ENCODE peak calls at places on chromosomes 1 and 21, in seven cellular contexts. One of them, this sample, is unnamed.

GRCh38 chr1:6026095-6026809 is 19.4 kb upstream of the KCNAB2 start:
- DNase-seq in naive thymus-derived CD4-positive, alpha-beta T cell: peak; percentile 91
- DNase-seq in cardiac muscle cell: peak; percentile 30
- DNase-seq in heart left ventricle: peak; percentile 92
- DNase-seq in uterus: peak; percentile 45
- DNase-seq in PC-9: peak; percentile 74
- DNase-seq in upper lobe of right lung: peak; percentile 96
- DNase-seq in this sample: peak; percentile 92

GRCh38 chr1:155938220-155938627 is 3.2 kb upstream of the RXFP4 start:
- DNase-seq in heart left ventricle: no peak
- DNase-seq in uterus: no peak
- DNase-seq in upper lobe of right lung: no peak
- DNase-seq in PC-9: peak; percentile 60
- DNase-seq in cardiac muscle cell: peak; percentile 77
- DNase-seq in naive thymus-derived CD4-positive, alpha-beta T cell: peak; percentile 53
- DNase-seq in this sample: no peak

GRCh38 chr1:213997031-213997771 is 9.4 kb downstream of the PROX1 start:
- DNase-seq in cardiac muscle cell: no peak
- DNase-seq in naive thymus-derived CD4-positive, alpha-beta T cell: no peak
- DNase-seq in upper lobe of right lung: no peak
- DNase-seq in heart left ventricle: peak; percentile 51
- DNase-seq in uterus: no peak
- DNase-seq in PC-9: no peak
- DNase-seq in this sample: no peak

GRCh38 chr1:181806791-181807190 is 254.7 kb downstream of the ZNF648 start:
- DNase-seq in naive thymus-derived CD4-positive, alpha-beta T cell: no peak
- DNase-seq in heart left ventricle: no peak
- DNase-seq in uterus: no peak
- DNase-seq in PC-9: no peak
- DNase-seq in cardiac muscle cell: no peak
- DNase-seq in upper lobe of right lung: no peak
- DNase-seq in this sample: no peak

GRCh38 chr1:9391620-9392019 is 98.9 kb downstream of the SPSB1 start:
- DNase-seq in cardiac muscle cell: no peak
- DNase-seq in upper lobe of right lung: no peak
- DNase-seq in naive thymus-derived CD4-positive, alpha-beta T cell: no peak
- DNase-seq in heart left ventricle: no peak
- DNase-seq in PC-9: no peak
- DNase-seq in uterus: no peak
- DNase-seq in this sample: no peak

GRCh38 chr1:163844393-163844948 is 522.7 kb downstream of the NUF2 start:
- DNase-seq in PC-9: no peak
- DNase-seq in heart left ventricle: no peak
- DNase-seq in cardiac muscle cell: no peak
- DNase-seq in upper lobe of right lung: no peak
- DNase-seq in naive thymus-derived CD4-positive, alpha-beta T cell: no peak
- DNase-seq in uterus: peak; percentile 41
- DNase-seq in this sample: no peak

GRCh38 chr1:159444507-159444906 is 5.0 kb downstream of the OR10J1 start:
- DNase-seq in cardiac muscle cell: no peak
- DNase-seq in uterus: no peak
- DNase-seq in heart left ventricle: no peak
- DNase-seq in naive thymus-derived CD4-positive, alpha-beta T cell: no peak
- DNase-seq in upper lobe of right lung: no peak
- DNase-seq in PC-9: no peak
- DNase-seq in this sample: no peak

GRCh38 chr1:99737016-99737415 is 29.4 kb downstream of the FRRS1 start:
- DNase-seq in naive thymus-derived CD4-positive, alpha-beta T cell: no peak
- DNase-seq in PC-9: peak; percentile 47
- DNase-seq in upper lobe of right lung: no peak
- DNase-seq in uterus: peak; percentile 28
- DNase-seq in heart left ventricle: no peak
- DNase-seq in cardiac muscle cell: peak; percentile 65
- DNase-seq in this sample: no peak

GRCh38 chr1:96995351-96995750 is 273.8 kb downstream of the PTBP2 start:
- DNase-seq in upper lobe of right lung: no peak
- DNase-seq in uterus: peak; percentile 18
- DNase-seq in heart left ventricle: no peak
- DNase-seq in naive thymus-derived CD4-positive, alpha-beta T cell: no peak
- DNase-seq in PC-9: peak; percentile 8
- DNase-seq in cardiac muscle cell: peak; percentile 57
- DNase-seq in this sample: no peak

GRCh38 chr1:151062738-151063371 is 2.7 kb downstream of the MLLT11 start:
- DNase-seq in upper lobe of right lung: no peak
- DNase-seq in heart left ventricle: no peak
- DNase-seq in naive thymus-derived CD4-positive, alpha-beta T cell: no peak
- DNase-seq in cardiac muscle cell: no peak
- DNase-seq in uterus: peak; percentile 69
- DNase-seq in PC-9: no peak
- DNase-seq in this sample: no peak

GRCh38 chr1:10606070-10606469 is 131.3 kb downstream of the PEX14 start:
- DNase-seq in PC-9: no peak
- DNase-seq in upper lobe of right lung: no peak
- DNase-seq in naive thymus-derived CD4-positive, alpha-beta T cell: no peak
- DNase-seq in cardiac muscle cell: no peak
- DNase-seq in uterus: no peak
- DNase-seq in heart left ventricle: no peak
- DNase-seq in this sample: no peak

GRCh38 chr1:112849425-112849966 is 106.5 kb downstream of the SLC16A1 start:
- DNase-seq in uterus: no peak
- DNase-seq in PC-9: peak; percentile 77
- DNase-seq in heart left ventricle: no peak
- DNase-seq in cardiac muscle cell: peak; percentile 31
- DNase-seq in naive thymus-derived CD4-positive, alpha-beta T cell: no peak
- DNase-seq in upper lobe of right lung: no peak
- DNase-seq in this sample: no peak

GRCh38 chr1:180672105-180672504 is 40.3 kb downstream of the XPR1 start:
- DNase-seq in PC-9: no peak
- DNase-seq in naive thymus-derived CD4-positive, alpha-beta T cell: no peak
- DNase-seq in heart left ventricle: no peak
- DNase-seq in upper lobe of right lung: no peak
- DNase-seq in uterus: no peak
- DNase-seq in cardiac muscle cell: no peak
- DNase-seq in this sample: no peak

GRCh38 chr1:182122265-182122664 is 60.8 kb upstream of the ZNF648 start:
- DNase-seq in PC-9: no peak
- DNase-seq in heart left ventricle: no peak
- DNase-seq in cardiac muscle cell: no peak
- DNase-seq in upper lobe of right lung: no peak
- DNase-seq in uterus: no peak
- DNase-seq in naive thymus-derived CD4-positive, alpha-beta T cell: no peak
- DNase-seq in this sample: no peak

GRCh38 chr1:80869299-80869698 is 931.4 kb upstream of the ADGRL2 start:
- DNase-seq in cardiac muscle cell: no peak
- DNase-seq in naive thymus-derived CD4-positive, alpha-beta T cell: no peak
- DNase-seq in PC-9: no peak
- DNase-seq in heart left ventricle: no peak
- DNase-seq in upper lobe of right lung: no peak
- DNase-seq in uterus: no peak
- DNase-seq in this sample: no peak

GRCh38 chr1:30134466-30135217 is 588.7 kb downstream of the MATN1 start:
- DNase-seq in upper lobe of right lung: no peak
- DNase-seq in cardiac muscle cell: no peak
- DNase-seq in naive thymus-derived CD4-positive, alpha-beta T cell: no peak
- DNase-seq in PC-9: no peak
- DNase-seq in heart left ventricle: no peak
- DNase-seq in uterus: no peak
- DNase-seq in this sample: no peak

GRCh38 chr21:21751286-21751685 is 753.1 kb downstream of the NCAM2 start:
- DNase-seq in uterus: no peak
- DNase-seq in PC-9: no peak
- DNase-seq in upper lobe of right lung: no peak
- DNase-seq in cardiac muscle cell: no peak
- DNase-seq in heart left ventricle: no peak
- DNase-seq in naive thymus-derived CD4-positive, alpha-beta T cell: no peak
- DNase-seq in this sample: no peak

GRCh38 chr1:155050560-155051341 is at the start of gene ADAM15:
- DNase-seq in naive thymus-derived CD4-positive, alpha-beta T cell: peak; percentile 74
- DNase-seq in cardiac muscle cell: peak; percentile 90
- DNase-seq in uterus: peak; percentile 72
- DNase-seq in heart left ventricle: peak; percentile 89
- DNase-seq in PC-9: peak; percentile 64
- DNase-seq in upper lobe of right lung: peak; percentile 95
- DNase-seq in this sample: peak; percentile 77

DNA sequence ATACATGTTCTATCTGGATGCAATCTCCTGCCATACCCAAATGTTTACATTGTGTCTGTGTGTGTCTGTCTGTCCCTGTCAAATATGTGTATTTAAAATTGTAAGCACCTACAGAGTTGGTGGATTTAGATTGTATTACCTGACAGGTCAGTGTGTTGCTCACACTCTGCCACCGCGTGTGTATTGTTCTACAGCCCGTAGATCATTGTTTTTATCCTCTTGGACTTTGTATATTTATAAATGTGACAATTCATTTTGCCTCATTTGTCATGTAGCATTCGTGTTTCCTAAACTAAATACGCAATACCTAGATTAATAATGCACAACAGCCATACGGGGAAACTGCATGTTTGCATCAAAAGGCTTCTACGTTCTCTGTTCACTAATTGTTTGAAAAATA is 634 bp downstream of the ALG14 start:
- DNase-seq in cardiac muscle cell: no peak
- DNase-seq in heart left ventricle: no peak
- DNase-seq in PC-9: no peak
- DNase-seq in naive thymus-derived CD4-positive, alpha-beta T cell: no peak
- DNase-seq in upper lobe of right lung: no peak
- DNase-seq in uterus: no peak
- DNase-seq in this sample: no peak
- H3K4me3 ChIP-seq in cardiac muscle cell: peak overlapping the region; percentile 74
- H3K4me3 ChIP-seq in heart left ventricle: peak overlapping the region; percentile 65
- H3K4me3 ChIP-seq in PC-9: peak overlapping the region; percentile 68
- H3K4me3 ChIP-seq in naive thymus-derived CD4-positive, alpha-beta T cell: peak overlapping the region; percentile 96
- H3K4me3 ChIP-seq in upper lobe of right lung: peak overlapping the region; percentile 71
- H3K4me3 ChIP-seq in uterus: peak overlapping the region; percentile 77
- H3K4me3 ChIP-seq in this sample: peak overlapping the region; percentile 97

DNA sequence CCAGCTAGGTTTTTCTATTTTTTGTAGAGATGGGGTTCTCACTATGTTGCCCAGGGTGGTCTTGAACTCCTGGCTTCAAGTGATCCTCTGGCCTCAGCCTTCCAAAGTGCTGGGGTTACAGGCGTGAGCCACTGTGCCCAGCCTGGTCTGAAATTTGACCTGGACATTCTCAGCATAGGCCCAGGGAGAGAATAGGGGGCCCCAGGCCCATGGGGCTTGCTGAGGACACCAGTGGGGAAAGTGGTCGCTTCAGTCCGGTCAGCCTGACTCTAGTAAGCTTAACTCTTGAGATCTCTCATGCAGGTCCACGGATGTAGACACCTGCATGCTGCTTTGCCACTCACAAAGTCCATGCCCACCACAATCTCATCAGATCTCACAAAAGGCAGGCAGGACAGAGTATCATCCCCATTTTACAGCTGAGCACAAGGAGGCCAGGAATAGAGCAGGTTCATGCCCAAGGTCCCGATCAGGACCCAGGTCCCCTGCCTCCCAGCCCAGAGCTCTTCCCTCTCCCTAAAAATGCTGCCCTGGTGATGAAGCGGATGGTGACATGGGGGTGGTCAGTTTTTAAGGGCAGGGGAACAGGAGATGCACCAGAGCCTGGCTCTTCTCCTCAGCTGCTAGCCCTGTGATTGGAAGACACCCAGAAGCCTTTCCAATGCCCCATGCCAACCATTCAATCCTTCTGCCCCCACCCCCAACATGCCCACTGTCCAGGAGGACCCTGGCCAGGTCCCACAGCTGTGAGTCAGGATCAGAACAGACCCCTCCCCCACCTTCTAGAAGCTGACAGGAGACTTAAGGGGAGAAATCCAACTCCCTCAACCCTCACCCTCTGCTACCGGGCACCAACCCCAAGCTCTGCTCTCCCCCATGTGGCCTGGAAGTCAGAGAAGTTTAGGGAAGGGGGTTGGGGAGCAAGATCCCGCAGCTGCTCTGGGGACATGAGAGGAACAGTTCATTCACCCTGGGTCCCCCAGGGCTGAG is 1.8 kb downstream of the FHL3 start:
- DNase-seq in PC-9: no peak
- DNase-seq in heart left ventricle: no peak
- DNase-seq in cardiac muscle cell: no peak
- DNase-seq in uterus: peak; percentile 54
- DNase-seq in naive thymus-derived CD4-positive, alpha-beta T cell: no peak
- DNase-seq in upper lobe of right lung: no peak
- DNase-seq in this sample: no peak
- H3K4me1 ChIP-seq in PC-9: peaks cover 43% of the 10 kb centered on the region
- H3K4me1 ChIP-seq in heart left ventricle: peaks cover 42% of the 10 kb centered on the region
- H3K4me1 ChIP-seq in cardiac muscle cell: peaks cover 38% of the 10 kb centered on the region
- H3K4me1 ChIP-seq in uterus: peaks cover 8% of the 10 kb centered on the region
- H3K4me1 ChIP-seq in naive thymus-derived CD4-positive, alpha-beta T cell: peaks cover 9% of the 10 kb centered on the region
- H3K4me1 ChIP-seq in upper lobe of right lung: peaks cover 50% of the 10 kb centered on the region
- H3K4me1 ChIP-seq in this sample: peaks cover 10% of the 10 kb centered on the region

DNA sequence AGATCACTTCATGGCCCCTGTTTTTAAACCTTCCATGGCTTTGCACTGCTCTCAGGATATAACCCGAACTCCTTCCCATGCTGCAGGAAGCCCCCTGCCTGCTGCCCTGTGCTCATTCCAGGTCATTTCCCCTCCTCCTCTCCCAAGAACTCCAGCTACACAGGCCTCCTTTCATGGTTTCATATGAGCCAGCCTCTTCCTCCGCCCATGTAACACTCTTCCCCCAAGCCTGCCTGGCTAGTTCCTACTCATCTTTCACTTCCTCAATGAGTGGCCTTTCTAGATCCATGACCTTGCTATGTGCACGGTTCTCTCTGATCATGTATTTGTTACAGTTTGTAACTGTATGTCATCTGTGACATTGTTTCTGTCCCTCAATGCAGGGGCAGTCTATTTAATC is 3.1 kb upstream of the NCF2 start:
- DNase-seq in uterus: no peak
- DNase-seq in PC-9: no peak
- DNase-seq in upper lobe of right lung: no peak
- DNase-seq in heart left ventricle: peak; percentile 54
- DNase-seq in naive thymus-derived CD4-positive, alpha-beta T cell: no peak
- DNase-seq in cardiac muscle cell: no peak
- DNase-seq in this sample: no peak
- H3K4me3 ChIP-seq in uterus: no peak overlapping the region
- H3K4me3 ChIP-seq in PC-9: no peak overlapping the region
- H3K4me3 ChIP-seq in upper lobe of right lung: no peak overlapping the region
- H3K4me3 ChIP-seq in heart left ventricle: no peak overlapping the region
- H3K4me3 ChIP-seq in naive thymus-derived CD4-positive, alpha-beta T cell: no peak overlapping the region
- H3K4me3 ChIP-seq in cardiac muscle cell: no peak overlapping the region
- H3K4me3 ChIP-seq in this sample: no peak overlapping the region

GRCh38 chr1:116322752-116323405 is 50.2 kb upstream of the ATP1A1 start:
- DNase-seq in PC-9: no peak
- DNase-seq in cardiac muscle cell: no peak
- DNase-seq in naive thymus-derived CD4-positive, alpha-beta T cell: no peak
- DNase-seq in upper lobe of right lung: no peak
- DNase-seq in heart left ventricle: no peak
- DNase-seq in uterus: no peak
- DNase-seq in this sample: no peak

GRCh38 chr1:116318897-116319296 is 54.1 kb upstream of the ATP1A1 start:
- DNase-seq in PC-9: no peak
- DNase-seq in upper lobe of right lung: no peak
- DNase-seq in cardiac muscle cell: peak; percentile 76
- DNase-seq in heart left ventricle: no peak
- DNase-seq in naive thymus-derived CD4-positive, alpha-beta T cell: no peak
- DNase-seq in uterus: no peak
- DNase-seq in this sample: no peak

GRCh38 chr1:116323419-116323987 is 49.5 kb upstream of the ATP1A1 start:
- DNase-seq in upper lobe of right lung: no peak
- DNase-seq in heart left ventricle: no peak
- DNase-seq in PC-9: no peak
- DNase-seq in cardiac muscle cell: no peak
- DNase-seq in naive thymus-derived CD4-positive, alpha-beta T cell: no peak
- DNase-seq in uterus: no peak
- DNase-seq in this sample: no peak

GRCh38 chr1:116321766-116322175 is 51.3 kb upstream of the ATP1A1 start:
- DNase-seq in PC-9: no peak
- DNase-seq in cardiac muscle cell: no peak
- DNase-seq in heart left ventricle: no peak
- DNase-seq in uterus: no peak
- DNase-seq in naive thymus-derived CD4-positive, alpha-beta T cell: no peak
- DNase-seq in upper lobe of right lung: no peak
- DNase-seq in this sample: no peak

GRCh38 chr1:116320846-116321245 is 52.2 kb upstream of the ATP1A1 start:
- DNase-seq in cardiac muscle cell: no peak
- DNase-seq in upper lobe of right lung: no peak
- DNase-seq in naive thymus-derived CD4-positive, alpha-beta T cell: no peak
- DNase-seq in PC-9: no peak
- DNase-seq in heart left ventricle: no peak
- DNase-seq in uterus: no peak
- DNase-seq in this sample: no peak
- H3K4me1 ChIP-seq in cardiac muscle cell: peaks cover 46% of the 10 kb centered on the region
- H3K4me1 ChIP-seq in upper lobe of right lung: no peaks in the 10 kb centered on the region
- H3K4me1 ChIP-seq in naive thymus-derived CD4-positive, alpha-beta T cell: peaks cover 43% of the 10 kb centered on the region
- H3K4me1 ChIP-seq in PC-9: peaks cover 7% of the 10 kb centered on the region
- H3K4me1 ChIP-seq in heart left ventricle: no peaks in the 10 kb centered on the region
- H3K4me1 ChIP-seq in uterus: no peaks in the 10 kb centered on the region
- H3K4me1 ChIP-seq in this sample: peaks cover 46% of the 10 kb centered on the region

This sample was measured in effector memory CD4-positive, alpha-beta T cell.